ENCODE peak calls at places on chromosome 2, in six cellular contexts. R is IMR-90, F is MCF 10A, N is cardiac fibroblast, H is left lung, A is progenitor cell of endocrine pancreas. Z is an unnamed sample.

GRCh38 chr2:241109210-241110088 is 7.4 kb upstream of the MTERF4 start:
- DNase-seq in F (no peak), A (no peak), R (no peak), H (no peak), N (no peak), Z (no peak)

GRCh38 chr2:203688798-203689197 is 17.6 kb upstream of the CD28 start:
- DNase-seq in F (peak), N (peak), A (no peak), H (no peak), R (peak), Z (peak)

GRCh38 chr2:27217173-27218121 is at the start of gene CAD:
- DNase-seq in N (peak), R (peak), A (peak), F (peak), H (peak), Z (peak)

GRCh38 chr2:181742908-181743722 is 62.8 kb upstream of the NEUROD1 start:
- DNase-seq in A (no peak), N (peak), H (no peak), R (peak), F (peak), Z (no peak)

GRCh38 chr2:54855434-54855833 is 132.0 kb downstream of the EML6 start:
- DNase-seq in A (no peak), F (peak), R (peak), H (no peak), N (no peak), Z (no peak)

GRCh38 chr2:62471816-62472215 is 34.2 kb downstream of the TMEM17 start:
- DNase-seq in H (no peak), F (no peak), A (no peak), R (no peak), N (no peak), Z (no peak)

GRCh38 chr2:86584164-86584913 is 21.1 kb upstream of the CHMP3 start:
- DNase-seq in R (no peak), N (peak), A (no peak), H (no peak), F (no peak), Z (no peak)

GRCh38 chr2:113965644-113966043 is 75.8 kb downstream of the ACTR3 start:
- DNase-seq in R (peak), N (peak), H (no peak), A (no peak), F (peak), Z (peak)

GRCh38 chr2:102848366-102848839 is 86.6 kb downstream of the TMEM182 start:
- DNase-seq in F (peak), R (peak), H (peak), A (peak), N (peak), Z (peak)

GRCh38 chr2:230798769-230799399 is 65.9 kb upstream of the ITM2C start:
- DNase-seq in N (peak), A (no peak), R (peak), H (no peak), F (peak), Z (no peak)

GRCh38 chr2:128319773-128320608 is 1.3 kb upstream of the HS6ST1 start:
- DNase-seq in H (no peak), F (no peak), A (peak), R (no peak), N (no peak), Z (no peak)

GRCh38 chr2:238860966-238861730 is 13.3 kb downstream of the TWIST2 start:
- DNase-seq in F (no peak), N (no peak), H (no peak), R (no peak), A (no peak), Z (no peak)

GRCh38 chr2:48448274-48449061 is 81.5 kb upstream of the STON1 start:
- DNase-seq in N (peak), A (no peak), F (peak), R (peak), H (no peak), Z (no peak)

GRCh38 chr2:36569267-36569860 is 28.6 kb downstream of the FEZ2 start:
- DNase-seq in R (no peak), N (peak), A (no peak), H (no peak), F (peak), Z (no peak)

GRCh38 chr2:22375094-22375493 is 1009.9 kb upstream of the KLHL29 start:
- DNase-seq in F (peak), N (no peak), H (no peak), R (no peak), A (no peak), Z (peak)

GRCh38 chr2:16006537-16007166 is 66.3 kb downstream of the MYCN start:
- DNase-seq in N (no peak), H (no peak), R (no peak), A (no peak), F (no peak), Z (no peak)

GRCh38 chr2:226611944-226612318 is 187.7 kb downstream of the IRS1 start:
- DNase-seq in N (peak), R (peak), F (peak), A (no peak), H (no peak), Z (no peak)

GRCh38 chr2:71926860-71927756 is 220.6 kb downstream of the CYP26B1 start:
- DNase-seq in R (no peak), H (no peak), F (no peak), N (no peak), A (no peak), Z (no peak)

GRCh38 chr2:96875498-96876035 is 5.7 kb upstream of the SEMA4C start:
- DNase-seq in A (no peak), H (no peak), F (no peak), R (no peak), N (no peak), Z (no peak)

GRCh38 chr2:43224131-43224570 is 2.3 kb downstream of the ZFP36L2 start:
- DNase-seq in R (peak), H (peak), A (peak), F (peak), N (peak), Z (peak)
- TF ChIP-seq CTCF in R (peak), H (peak), A (peak), F (peak), N (peak), Z (peak)

DNA sequence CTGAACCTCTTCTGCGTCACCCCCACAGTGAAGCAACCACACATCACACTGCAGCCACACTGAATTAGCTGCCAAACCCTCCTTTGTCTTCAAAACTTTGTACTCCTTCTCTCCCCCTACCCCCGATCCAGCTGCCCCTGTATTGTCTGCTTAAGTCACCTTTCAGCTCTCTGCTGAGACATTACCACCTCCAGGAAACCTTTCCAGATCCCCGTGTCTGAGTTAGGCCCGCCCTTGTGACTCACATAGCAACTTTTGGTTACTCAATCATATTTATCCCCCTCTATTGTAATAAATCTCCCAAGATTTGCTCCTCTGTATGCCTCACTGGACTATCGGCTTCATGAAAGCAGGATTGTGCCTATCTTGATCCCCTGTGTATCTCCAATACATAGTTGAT is 82.8 kb upstream of the CDCA7 start:
- DNase-seq in H (no peak), F (peak), A (no peak), R (no peak), N (peak), Z (no peak)
- TF ChIP-seq CTCF in H (no peak), F (no peak), A (no peak), R (no peak), N (no peak), Z (no peak)

DNA sequence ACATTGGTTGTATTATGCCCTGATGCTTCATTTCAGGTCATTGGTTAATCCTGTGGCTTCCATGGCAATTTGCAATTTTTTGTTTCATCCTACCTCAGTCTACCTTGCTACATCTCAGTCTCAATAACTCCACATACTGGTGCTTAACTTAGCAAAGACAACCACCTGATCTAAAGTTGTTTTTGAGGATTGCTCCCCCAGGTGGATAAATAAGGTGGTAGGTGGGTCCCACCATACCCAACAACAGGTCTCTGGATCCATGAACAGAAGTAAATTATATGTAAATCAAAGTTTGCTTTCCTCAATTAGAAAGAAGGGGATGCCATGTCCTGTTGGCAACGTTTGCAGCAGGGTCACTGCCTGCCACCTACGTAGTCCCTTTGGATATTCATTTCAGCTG is 7.0 kb downstream of the XIRP2 start:
- DNase-seq in N (no peak), H (no peak), F (no peak), R (no peak), A (no peak), Z (no peak)
- TF ChIP-seq CTCF in N (no peak), H (no peak), F (no peak), R (no peak), A (no peak), Z (no peak)

GRCh38 chr2:66495788-66496640 is 61.1 kb downstream of the MEIS1 start:
- DNase-seq in H (no peak), A (no peak), N (peak), R (peak), F (peak), Z (no peak)
- TF ChIP-seq CTCF in H (no peak), A (peak), N (peak), R (peak), F (peak), Z (no peak)